ENCODE peak calls at places on chromosomes 3 and 15, in four cellular contexts. E is HCT116, G is HepG2, K is K562. H is an unnamed sample.

GRCh38 chr15:99127773-99128172 is 22.9 kb downstream of the SYNM start:
- DNase-seq in E (no peak), K (no peak), G (no peak), H (no peak)

GRCh38 chr15:50707878-50708427 is 21.4 kb upstream of the TRPM7 start:
- DNase-seq in G (no peak), E (no peak), K (no peak), H (no peak)

GRCh38 chr15:51377038-51377761 is 35.7 kb downstream of the GLDN start:
- DNase-seq in K (no peak), E (no peak), G (no peak), H (no peak)

GRCh38 chr3:12180218-12180617 is 21.5 kb upstream of the TIMP4 start:
- DNase-seq in E (peak; percentile 44), G (no peak), K (no peak), H (no peak)

GRCh38 chr3:134675726-134676252 is 25.0 kb upstream of the KY start:
- DNase-seq in E (no peak), G (no peak), K (no peak), H (no peak)

GRCh38 chr15:41495736-41496599 is 2.3 kb downstream of the ITPKA start:
- DNase-seq in K (peak; percentile 64), G (peak; percentile 83), E (no peak), H (no peak)

GRCh38 chr3:39920271-39920670 is 110.9 kb downstream of the MYRIP start:
- DNase-seq in G (no peak), E (no peak), K (no peak), H (no peak)

GRCh38 chr3:80606073-80606472 is 838.3 kb upstream of the ROBO1 start:
- DNase-seq in E (no peak), G (no peak), K (no peak), H (no peak)

DNA sequence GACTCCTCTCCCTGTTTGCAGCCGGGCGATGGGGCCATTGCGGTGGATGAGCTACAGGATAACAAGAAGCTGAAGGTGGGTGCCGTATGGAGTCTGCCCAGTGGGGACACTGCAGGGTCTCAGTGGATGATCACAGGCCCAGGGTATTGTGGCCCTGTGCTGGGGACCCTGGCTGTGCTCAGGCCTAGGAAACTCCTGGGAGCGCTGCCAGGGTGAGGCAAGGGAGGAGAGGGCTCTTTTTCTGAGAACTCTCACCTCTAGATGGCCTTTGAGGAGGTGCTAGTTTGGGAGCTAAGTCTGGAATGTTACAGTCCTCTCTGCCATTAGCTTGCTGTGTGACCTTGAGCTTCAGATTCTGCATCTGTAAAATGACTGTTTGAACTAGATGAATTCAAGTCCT is 16.4 kb downstream of the SLC24A1 start:
- DNase-seq in K (no peak), G (no peak), E (no peak), H (no peak)
- TF ChIP-seq CTCF in K (no peak), G (no peak), E (no peak), H (no peak)

GRCh38 chr15:33789141-33789540 is 179.2 kb upstream of the CHRM5 start:
- DNase-seq in G (no peak), E (no peak), K (no peak), H (no peak)
- TF ChIP-seq TCF7L2 in G (no peak), E (no peak), K (no peak), H (no peak)

GRCh38 chr3:27025718-27026117 is 343.5 kb downstream of the NEK10 start:
- DNase-seq in K (no peak), G (no peak), E (no peak), H (no peak)

DNA sequence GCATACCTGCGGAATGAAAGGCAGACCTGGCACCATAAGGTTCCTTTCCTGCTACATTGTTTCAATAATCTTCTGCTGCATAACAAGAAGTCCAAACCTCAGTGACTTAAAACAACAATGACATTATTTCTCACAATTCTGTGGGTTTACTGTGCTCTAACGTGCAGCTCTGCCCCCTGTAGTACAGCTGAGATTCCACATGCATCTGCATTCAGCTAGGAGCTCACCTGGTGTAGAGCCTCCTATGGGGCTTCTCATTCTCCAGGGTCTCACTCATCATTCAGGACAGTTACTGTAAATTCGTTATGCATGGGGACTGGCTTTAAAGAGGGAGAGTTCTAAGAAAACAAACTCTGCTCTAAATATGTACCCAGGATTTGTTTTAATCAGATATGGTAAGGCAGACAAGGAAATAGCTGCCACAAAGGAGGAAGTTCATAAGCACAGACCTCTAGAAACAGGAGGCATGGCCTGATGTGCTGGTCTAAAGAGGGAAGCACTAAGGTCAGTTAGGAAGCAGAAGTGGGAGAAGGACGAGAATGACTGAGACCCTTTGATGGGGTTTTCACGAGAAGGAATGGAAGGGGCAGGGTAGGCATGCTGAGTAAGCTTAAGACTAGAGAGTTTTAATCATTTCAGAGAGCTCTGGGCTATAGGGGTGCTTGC is 347.0 kb downstream of the NEK10 start:
- DNase-seq in G (no peak), E (no peak), K (no peak), H (no peak)
- TF ChIP-seq CTCF in G (no peak), E (peak; percentile 31), K (no peak), H (peak; percentile 1)

GRCh38 chr3:37863949-37864822 is 2.5 kb downstream of the CTDSPL start:
- DNase-seq in K (no peak), G (peak; percentile 61), E (no peak), H (no peak)

GRCh38 chr3:37863552-37863865 is 1.8 kb downstream of the CTDSPL start:
- DNase-seq in E (no peak), G (no peak), K (no peak), H (no peak)

GRCh38 chr3:37862219-37862711 is 585 bp downstream of the CTDSPL start:
- DNase-seq in E (no peak), K (peak; percentile 78), G (no peak), H (no peak)

GRCh38 chr3:37861540-37862051 is at the start of gene CTDSPL:
- DNase-seq in G (peak; percentile 21), E (no peak), K (peak; percentile 87), H (no peak)

GRCh38 chr3:37862712-37863551 is 1.3 kb downstream of the CTDSPL start:
- DNase-seq in E (no peak), G (peak; percentile 66), K (no peak), H (no peak)
- TF ChIP-seq TCF7L2 in E (no peak), G (no peak), K (no peak), H (no peak)

H was measured in Panc1.